ENCODE peak calls at places on chromosomes 1 and 21, in six cellular contexts. N, U, X, Y, S and B are unnamed samples.

GRCh38 chr1:183543619-183544204 is 46.5 kb downstream of the NCF2 start:
- DNase-seq in N (peak; percentile 50), S (no peak), X (peak; percentile 74), Y (no peak), U (no peak), B (no peak)

GRCh38 chr1:31549807-31550620 is 26.3 kb upstream of the TINAGL1 start:
- DNase-seq in S (no peak), U (peak; percentile 62), Y (no peak), X (no peak), N (peak; percentile 50), B (no peak)

GRCh38 chr1:51734899-51735745 is 118.2 kb downstream of the OSBPL9 start:
- DNase-seq in U (no peak), N (no peak), Y (no peak), S (no peak), X (no peak), B (no peak)

GRCh38 chr1:198443374-198444233 is 96.9 kb downstream of the ATP6V1G3 start:
- DNase-seq in U (no peak), Y (no peak), N (peak; percentile 48), X (peak; percentile 98), S (no peak), B (no peak)

GRCh38 chr1:210800756-210801155 is 333.2 kb downstream of the KCNH1 start:
- DNase-seq in U (no peak), N (no peak), S (no peak), Y (no peak), X (peak; percentile 7), B (no peak)

GRCh38 chr1:50348449-50349241 is 74.6 kb downstream of the DMRTA2 start:
- DNase-seq in S (no peak), U (peak; percentile 40), N (peak; percentile 69), X (peak; percentile 77), Y (peak; percentile 47), B (no peak)

GRCh38 chr1:178417858-178418257 is 78.9 kb downstream of the CLEC20A start:
- DNase-seq in Y (no peak), X (peak; percentile 91), U (no peak), S (no peak), N (peak; percentile 53), B (no peak)

GRCh38 chr1:152960452-152961044 is 9.9 kb upstream of the SPRR4 start:
- DNase-seq in Y (no peak), X (no peak), S (no peak), U (no peak), N (no peak), B (no peak)

GRCh38 chr1:186142916-186143315 is 232.1 kb downstream of the TPR start:
- DNase-seq in U (no peak), S (no peak), Y (no peak), N (no peak), X (no peak), B (no peak)

GRCh38 chr1:156961709-156962108 is 41.3 kb downstream of the LRRC71 start:
- DNase-seq in Y (no peak), N (no peak), S (no peak), U (no peak), X (no peak), B (no peak)

GRCh38 chr1:225485991-225486530 is 58.2 kb upstream of the LBR start:
- DNase-seq in X (no peak), U (no peak), N (no peak), S (no peak), Y (no peak), B (no peak)

GRCh38 chr1:162456324-162456723 is 41.3 kb upstream of the UHMK1 start:
- DNase-seq in Y (no peak), X (no peak), S (no peak), N (no peak), U (no peak), B (no peak)

GRCh38 chr1:89302697-89303332 is 30.2 kb upstream of the GBP5 start:
- DNase-seq in X (no peak), S (no peak), Y (no peak), N (no peak), U (no peak), B (no peak)

GRCh38 chr1:19704247-19705113 is 39.8 kb downstream of the HTR6 start:
- DNase-seq in X (peak; percentile 69), N (peak; percentile 53), Y (peak; percentile 80), U (peak; percentile 73), S (no peak), B (peak; percentile 80)

GRCh38 chr1:39671793-39672550 is at the start of gene NT5C1A:
- DNase-seq in N (no peak), Y (peak; percentile 35), X (no peak), U (peak; percentile 15), S (no peak), B (peak; percentile 53)

GRCh38 chr1:53625766-53626520 is 113.0 kb downstream of the GLIS1 start:
- DNase-seq in N (no peak), Y (no peak), U (no peak), S (peak; percentile 90), X (peak; percentile 13), B (no peak)

GRCh38 chr1:37476460-37477197 is 2.2 kb downstream of the ZC3H12A start:
- DNase-seq in N (peak; percentile 61), Y (peak; percentile 86), S (no peak), X (peak; percentile 84), U (peak; percentile 82), B (peak; percentile 77)

GRCh38 chr1:22508991-22509390 is 54.3 kb upstream of the EPHA8 start:
- DNase-seq in Y (no peak), S (no peak), X (no peak), N (no peak), U (peak; percentile 26), B (no peak)

GRCh38 chr1:30144831-30145230 is 578.6 kb downstream of the MATN1 start:
- DNase-seq in S (no peak), X (no peak), N (no peak), U (no peak), Y (no peak), B (no peak)

GRCh38 chr1:39892611-39893595 is 8.8 kb downstream of the MYCL start:
- DNase-seq in N (peak; percentile 23), Y (no peak), U (no peak), S (no peak), X (peak; percentile 81), B (no peak)

GRCh38 chr1:173195596-173196088 is 11.5 kb downstream of the TNFSF4 start:
- DNase-seq in S (no peak), X (no peak), Y (no peak), U (no peak), N (no peak), B (no peak)

GRCh38 chr1:205811660-205812059 is 1.3 kb downstream of the SLC41A1 start:
- DNase-seq in N (no peak), S (no peak), U (no peak), Y (no peak), X (no peak), B (peak; percentile 75)

DNA sequence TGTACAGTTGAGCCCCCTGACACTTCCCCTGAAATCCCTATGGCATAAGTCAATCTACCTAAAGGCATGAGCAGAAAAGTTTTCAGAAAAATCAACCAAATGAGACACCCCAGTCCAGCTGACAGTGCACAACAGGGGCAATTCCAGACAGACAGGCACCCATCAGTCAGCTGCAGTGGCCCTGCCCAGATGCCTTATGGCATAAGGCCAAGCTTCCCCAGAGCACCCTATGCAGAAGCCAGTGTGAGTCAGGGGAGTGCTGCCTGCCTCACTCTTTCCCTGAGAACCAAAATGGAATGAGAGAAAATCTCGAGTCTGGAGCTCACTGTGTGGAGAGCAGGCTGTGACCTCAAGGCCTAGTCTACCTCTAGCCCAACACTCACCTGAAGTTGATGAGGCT is 38.1 kb downstream of the MRAP start:
- DNase-seq in N (no peak), U (no peak), Y (no peak), S (no peak), X (peak; percentile 56), B (no peak)
- H3K36me3 ChIP-seq in N (peaks cover 34% of the 10 kb centered on the region), U (peaks cover 3% of the 10 kb centered on the region), Y (no peaks in the 10 kb centered on the region), S (peaks cover 98% of the 10 kb centered on the region), X (peaks cover 54% of the 10 kb centered on the region), B (peaks cover 97% of the 10 kb centered on the region)

GRCh38 chr1:94926915-94927404 is at the start of gene CNN3:
- DNase-seq in X (peak; percentile 92), S (peak; percentile 96), Y (peak; percentile 96), N (peak; percentile 82), U (peak; percentile 94), B (peak; percentile 96)
- TF ChIP-seq POLR2A in X (peak; percentile 97), S (peak; percentile 94), Y (peak; percentile 98), N (peak; percentile 92), U (peak; percentile 98), B (peak; percentile 98)

DNA sequence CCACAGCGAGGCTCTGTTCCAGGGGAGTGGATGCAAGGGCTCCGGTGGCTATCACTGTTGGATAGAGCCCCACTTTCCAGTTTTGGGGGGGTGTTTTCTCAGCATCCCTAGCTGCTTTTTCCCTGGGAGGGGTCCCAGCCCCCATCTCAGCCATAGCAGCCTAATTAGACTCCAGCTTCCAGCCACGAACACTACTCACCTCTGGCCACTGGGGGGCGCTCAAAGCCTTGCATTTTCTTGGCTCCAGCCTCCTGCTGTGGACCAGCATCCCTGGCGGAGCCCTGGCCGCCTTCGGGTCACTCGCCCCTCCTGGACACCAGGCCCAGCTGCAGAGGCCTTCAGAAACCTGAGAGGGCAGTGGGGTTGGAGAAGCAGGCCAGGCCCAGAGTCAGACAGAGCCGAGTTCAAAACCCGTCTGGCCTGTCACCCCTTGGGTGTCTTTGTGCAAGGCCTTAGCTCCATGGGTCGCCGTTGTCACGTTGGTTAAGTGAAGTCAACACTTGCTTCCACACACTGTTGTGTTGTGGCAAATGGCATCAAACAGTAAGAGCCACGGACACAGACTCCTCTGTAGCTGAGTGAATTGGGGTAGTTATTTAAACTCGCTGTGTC is 93.5 kb upstream of the ACTL8 start:
- DNase-seq in Y (peak; percentile 64), X (peak; percentile 44), N (peak; percentile 41), S (no peak), U (peak; percentile 47), B (peak; percentile 77)
- H3K36me3 ChIP-seq in Y (no peaks in the 10 kb centered on the region), X (peaks cover 27% of the 10 kb centered on the region), N (peaks cover 51% of the 10 kb centered on the region), S (peaks cover 72% of the 10 kb centered on the region), U (peaks cover 5% of the 10 kb centered on the region), B (peaks cover 70% of the 10 kb centered on the region)

DNA sequence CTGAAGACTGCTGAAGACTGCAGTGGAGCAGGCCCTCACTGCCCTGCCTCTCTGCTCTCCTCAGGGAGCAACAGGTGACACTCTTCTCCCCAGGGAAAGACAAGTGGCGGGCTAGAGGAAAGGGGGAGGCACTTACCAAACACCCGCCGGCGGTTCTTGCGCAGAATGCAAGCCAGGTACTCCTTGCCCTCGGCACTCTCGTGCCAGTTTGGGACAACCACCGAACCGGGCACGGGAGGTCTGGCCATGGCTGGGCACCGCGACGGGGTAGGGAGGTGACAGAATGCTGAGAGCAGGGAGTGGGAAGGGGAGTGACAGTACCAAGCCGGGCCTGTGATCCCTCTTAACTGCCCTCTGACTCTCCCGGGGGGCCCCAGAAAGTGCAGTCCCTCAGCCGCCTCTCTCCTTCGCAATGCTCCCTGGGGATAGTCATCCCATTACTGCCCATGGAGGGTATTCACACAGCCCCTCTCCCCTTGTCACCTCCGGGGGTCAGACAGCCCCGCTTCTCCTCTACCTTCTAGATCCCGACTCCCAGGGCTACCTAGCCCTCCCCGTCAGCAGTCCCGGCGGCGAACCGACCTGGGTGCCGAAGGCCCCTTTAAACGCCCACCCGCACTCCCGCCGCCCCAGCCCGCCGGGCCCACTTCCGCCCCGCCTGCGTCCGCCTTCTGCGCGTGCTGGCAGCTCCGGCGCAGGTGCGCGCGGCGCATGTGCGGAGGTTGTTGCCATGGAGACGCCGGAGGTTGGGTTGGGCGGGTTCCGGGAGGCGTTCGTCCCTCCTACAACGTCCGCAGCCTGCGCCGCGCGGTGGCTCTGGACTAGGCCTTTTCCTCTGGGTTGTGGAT is at the start of gene CPLANE2:
- DNase-seq in X (peak; percentile 88), S (peak; percentile 97), U (peak; percentile 98), Y (peak; percentile 96), N (peak; percentile 79), B (peak; percentile 95)
- TF ChIP-seq POLR2A in X (peak; percentile 36), S (peak; percentile 41), U (peak; percentile 75), Y (peak; percentile 87), N (peak; percentile 63), B (no peak)